ENCODE peak calls at places on chromosomes 16 and 17, in five cellular contexts. One of them, this sample, is unnamed.

GRCh38 chr17:27811961-27812360 is 11.6 kb upstream of the NOS2 start:
- DNase-seq in hepatocyte: no peak
- DNase-seq in mesothelial cell of epicardium: no peak
- DNase-seq in endothelial cell of umbilical vein: no peak
- DNase-seq in AG04450: no peak
- DNase-seq in this sample: no peak

GRCh38 chr16:25905810-25906209 is 214.1 kb downstream of the HS3ST4 start:
- DNase-seq in hepatocyte: no peak
- DNase-seq in mesothelial cell of epicardium: no peak
- DNase-seq in endothelial cell of umbilical vein: no peak
- DNase-seq in AG04450: no peak
- DNase-seq in this sample: no peak

GRCh38 chr16:66902648-66903543 is 15.8 kb downstream of the CDH16 start:
- DNase-seq in hepatocyte: no peak
- DNase-seq in mesothelial cell of epicardium: no peak
- DNase-seq in endothelial cell of umbilical vein: no peak
- DNase-seq in AG04450: no peak
- DNase-seq in this sample: no peak

GRCh38 chr17:48577946-48578615 is at the start of gene HOXB4:
- DNase-seq in hepatocyte: peak
- DNase-seq in mesothelial cell of epicardium: peak
- DNase-seq in endothelial cell of umbilical vein: peak
- DNase-seq in AG04450: no peak
- DNase-seq in this sample: peak

GRCh38 chr17:28938552-28938951 is 12.8 kb downstream of the PHF12 start:
- DNase-seq in hepatocyte: no peak
- DNase-seq in mesothelial cell of epicardium: no peak
- DNase-seq in endothelial cell of umbilical vein: no peak
- DNase-seq in AG04450: no peak
- DNase-seq in this sample: no peak

GRCh38 chr17:43438626-43439529 is 40.1 kb downstream of the ARL4D start:
- DNase-seq in hepatocyte: no peak
- DNase-seq in mesothelial cell of epicardium: no peak
- DNase-seq in endothelial cell of umbilical vein: no peak
- DNase-seq in AG04450: no peak
- DNase-seq in this sample: no peak

GRCh38 chr16:21167360-21167759 is 8.9 kb downstream of the LDAF1 start:
- DNase-seq in hepatocyte: no peak
- DNase-seq in mesothelial cell of epicardium: no peak
- DNase-seq in endothelial cell of umbilical vein: no peak
- DNase-seq in AG04450: peak
- DNase-seq in this sample: no peak

GRCh38 chr16:22001591-22001990 is 675 bp upstream of the PDZD9 start:
- DNase-seq in hepatocyte: no peak
- DNase-seq in mesothelial cell of epicardium: no peak
- DNase-seq in endothelial cell of umbilical vein: no peak
- DNase-seq in AG04450: peak
- DNase-seq in this sample: no peak

GRCh38 chr16:31187808-31188189 is 7.9 kb downstream of the FUS start:
- DNase-seq in hepatocyte: no peak
- DNase-seq in mesothelial cell of epicardium: no peak
- DNase-seq in endothelial cell of umbilical vein: no peak
- DNase-seq in AG04450: no peak
- DNase-seq in this sample: no peak

GRCh38 chr16:57694556-57695377 is at the start of gene DRC7:
- DNase-seq in hepatocyte: peak
- DNase-seq in mesothelial cell of epicardium: no peak
- DNase-seq in endothelial cell of umbilical vein: peak
- DNase-seq in AG04450: no peak
- DNase-seq in this sample: peak

GRCh38 chr17:75910699-75911098 is 6.0 kb upstream of the MRPL38 start:
- DNase-seq in hepatocyte: peak
- DNase-seq in mesothelial cell of epicardium: no peak
- DNase-seq in endothelial cell of umbilical vein: no peak
- DNase-seq in AG04450: no peak
- DNase-seq in this sample: peak

GRCh38 chr17:18980682-18981384 is 23.7 kb downstream of the FAM83G start:
- DNase-seq in hepatocyte: no peak
- DNase-seq in mesothelial cell of epicardium: no peak
- DNase-seq in endothelial cell of umbilical vein: no peak
- DNase-seq in AG04450: no peak
- DNase-seq in this sample: peak

GRCh38 chr17:20996724-20997615 is 45.8 kb downstream of the USP22 start:
- DNase-seq in hepatocyte: peak
- DNase-seq in mesothelial cell of epicardium: no peak
- DNase-seq in endothelial cell of umbilical vein: no peak
- DNase-seq in AG04450: no peak
- DNase-seq in this sample: no peak

GRCh38 chr17:41415833-41416335 is 8.5 kb downstream of the KRT37 start:
- DNase-seq in hepatocyte: peak
- DNase-seq in mesothelial cell of epicardium: no peak
- DNase-seq in endothelial cell of umbilical vein: no peak
- DNase-seq in AG04450: no peak
- DNase-seq in this sample: no peak

GRCh38 chr16:58110590-58111330 is 18.4 kb downstream of the CFAP20 start:
- DNase-seq in hepatocyte: no peak
- DNase-seq in mesothelial cell of epicardium: no peak
- DNase-seq in endothelial cell of umbilical vein: no peak
- DNase-seq in AG04450: no peak
- DNase-seq in this sample: no peak

GRCh38 chr16:74896389-74897370 is 88.2 kb downstream of the WDR59 start:
- DNase-seq in hepatocyte: no peak
- DNase-seq in mesothelial cell of epicardium: no peak
- DNase-seq in endothelial cell of umbilical vein: no peak
- DNase-seq in AG04450: no peak
- DNase-seq in this sample: no peak

GRCh38 chr17:13230908-13231307 is 213.1 kb upstream of the ELAC2 start:
- DNase-seq in hepatocyte: no peak
- DNase-seq in mesothelial cell of epicardium: no peak
- DNase-seq in endothelial cell of umbilical vein: no peak
- DNase-seq in AG04450: no peak
- DNase-seq in this sample: no peak

GRCh38 chr16:58628845-58629680 is 563 bp downstream of the CNOT1 start:
- DNase-seq in hepatocyte: peak
- DNase-seq in mesothelial cell of epicardium: peak
- DNase-seq in endothelial cell of umbilical vein: peak
- DNase-seq in AG04450: peak
- DNase-seq in this sample: peak

GRCh38 chr17:75565066-75565465 is 22.5 kb upstream of the MYO15B start:
- DNase-seq in hepatocyte: peak
- DNase-seq in mesothelial cell of epicardium: no peak
- DNase-seq in endothelial cell of umbilical vein: no peak
- DNase-seq in AG04450: no peak
- DNase-seq in this sample: no peak

GRCh38 chr17:29376667-29377268 is 13.4 kb upstream of the TAOK1 start:
- DNase-seq in hepatocyte: peak
- DNase-seq in mesothelial cell of epicardium: no peak
- DNase-seq in endothelial cell of umbilical vein: no peak
- DNase-seq in AG04450: peak
- DNase-seq in this sample: peak

GRCh38 chr17:7136266-7136877 is 21.8 kb upstream of the ASGR2 start:
- DNase-seq in hepatocyte: peak
- DNase-seq in mesothelial cell of epicardium: peak
- DNase-seq in endothelial cell of umbilical vein: peak
- DNase-seq in AG04450: peak
- DNase-seq in this sample: peak

GRCh38 chr17:16521070-16521727 is 29.2 kb upstream of the LRRC75A start:
- DNase-seq in hepatocyte: peak
- DNase-seq in mesothelial cell of epicardium: peak
- DNase-seq in endothelial cell of umbilical vein: peak
- DNase-seq in AG04450: peak
- DNase-seq in this sample: peak

GRCh38 chr16:81616321-81617020 is 162.6 kb upstream of the PLCG2 start:
- DNase-seq in hepatocyte: peak
- DNase-seq in mesothelial cell of epicardium: no peak
- DNase-seq in endothelial cell of umbilical vein: peak
- DNase-seq in AG04450: no peak
- DNase-seq in this sample: peak

GRCh38 chr16:35664091-35664693 is 2204.8 kb downstream of the TP53TG3F start:
- DNase-seq in hepatocyte: no peak
- DNase-seq in mesothelial cell of epicardium: no peak
- DNase-seq in endothelial cell of umbilical vein: no peak
- DNase-seq in AG04450: no peak
- DNase-seq in this sample: no peak

GRCh38 chr17:15965510-15965909 is 20.6 kb downstream of the ADORA2B start:
- DNase-seq in hepatocyte: no peak
- DNase-seq in mesothelial cell of epicardium: no peak
- DNase-seq in endothelial cell of umbilical vein: no peak
- DNase-seq in AG04450: no peak
- DNase-seq in this sample: no peak

GRCh38 chr16:30636599-30636998 is 14.2 kb upstream of the PRR14 start:
- DNase-seq in hepatocyte: no peak
- DNase-seq in mesothelial cell of epicardium: no peak
- DNase-seq in endothelial cell of umbilical vein: no peak
- DNase-seq in AG04450: no peak
- DNase-seq in this sample: no peak

GRCh38 chr17:57697891-57698708 is 47.0 kb downstream of the CCDC182 start:
- DNase-seq in hepatocyte: no peak
- DNase-seq in mesothelial cell of epicardium: no peak
- DNase-seq in endothelial cell of umbilical vein: no peak
- DNase-seq in AG04450: no peak
- DNase-seq in this sample: no peak

GRCh38 chr17:57696050-57696449 is 49.0 kb downstream of the CCDC182 start:
- DNase-seq in hepatocyte: no peak
- DNase-seq in mesothelial cell of epicardium: no peak
- DNase-seq in endothelial cell of umbilical vein: no peak
- DNase-seq in AG04450: no peak
- DNase-seq in this sample: no peak

GRCh38 chr17:57694051-57694450 is 51.0 kb downstream of the CCDC182 start:
- DNase-seq in hepatocyte: no peak
- DNase-seq in mesothelial cell of epicardium: no peak
- DNase-seq in endothelial cell of umbilical vein: no peak
- DNase-seq in AG04450: no peak
- DNase-seq in this sample: no peak

GRCh38 chr17:57699751-57700186 is 45.3 kb downstream of the CCDC182 start:
- DNase-seq in hepatocyte: no peak
- DNase-seq in mesothelial cell of epicardium: no peak
- DNase-seq in endothelial cell of umbilical vein: no peak
- DNase-seq in AG04450: no peak
- DNase-seq in this sample: peak

GRCh38 chr17:57697197-57697596 is 47.9 kb downstream of the CCDC182 start:
- DNase-seq in hepatocyte: no peak
- DNase-seq in mesothelial cell of epicardium: no peak
- DNase-seq in endothelial cell of umbilical vein: no peak
- DNase-seq in AG04450: no peak
- DNase-seq in this sample: no peak
- TF ChIP-seq CTCF in hepatocyte: no peak
- TF ChIP-seq CTCF in mesothelial cell of epicardium: no peak
- TF ChIP-seq CTCF in endothelial cell of umbilical vein: no peak
- TF ChIP-seq CTCF in AG04450: no peak
- TF ChIP-seq CTCF in this sample: no peak

GRCh38 chr17:82055023-82055964 is 3.6 kb downstream of the GPS1 start:
- DNase-seq in hepatocyte: no peak
- DNase-seq in mesothelial cell of epicardium: no peak
- DNase-seq in endothelial cell of umbilical vein: no peak
- DNase-seq in AG04450: no peak
- DNase-seq in this sample: no peak
- TF ChIP-seq CTCF in hepatocyte: no peak
- TF ChIP-seq CTCF in mesothelial cell of epicardium: no peak
- TF ChIP-seq CTCF in endothelial cell of umbilical vein: no peak
- TF ChIP-seq CTCF in AG04450: no peak
- TF ChIP-seq CTCF in this sample: no peak

GRCh38 chr16:1345651-1346421 is 5.8 kb downstream of the TSR3 start:
- DNase-seq in hepatocyte: no peak
- DNase-seq in mesothelial cell of epicardium: no peak
- DNase-seq in endothelial cell of umbilical vein: no peak
- DNase-seq in AG04450: no peak
- DNase-seq in this sample: no peak

GRCh38 chr16:1345087-1345486 is 6.6 kb downstream of the TSR3 start:
- DNase-seq in hepatocyte: no peak
- DNase-seq in mesothelial cell of epicardium: no peak
- DNase-seq in endothelial cell of umbilical vein: no peak
- DNase-seq in AG04450: no peak
- DNase-seq in this sample: no peak

GRCh38 chr16:1347962-1348361 is 3.7 kb downstream of the TSR3 start:
- DNase-seq in hepatocyte: no peak
- DNase-seq in mesothelial cell of epicardium: no peak
- DNase-seq in endothelial cell of umbilical vein: no peak
- DNase-seq in AG04450: no peak
- DNase-seq in this sample: no peak

GRCh38 chr16:1347286-1347855 is 4.3 kb downstream of the TSR3 start:
- DNase-seq in hepatocyte: no peak
- DNase-seq in mesothelial cell of epicardium: no peak
- DNase-seq in endothelial cell of umbilical vein: no peak
- DNase-seq in AG04450: no peak
- DNase-seq in this sample: no peak

DNA sequence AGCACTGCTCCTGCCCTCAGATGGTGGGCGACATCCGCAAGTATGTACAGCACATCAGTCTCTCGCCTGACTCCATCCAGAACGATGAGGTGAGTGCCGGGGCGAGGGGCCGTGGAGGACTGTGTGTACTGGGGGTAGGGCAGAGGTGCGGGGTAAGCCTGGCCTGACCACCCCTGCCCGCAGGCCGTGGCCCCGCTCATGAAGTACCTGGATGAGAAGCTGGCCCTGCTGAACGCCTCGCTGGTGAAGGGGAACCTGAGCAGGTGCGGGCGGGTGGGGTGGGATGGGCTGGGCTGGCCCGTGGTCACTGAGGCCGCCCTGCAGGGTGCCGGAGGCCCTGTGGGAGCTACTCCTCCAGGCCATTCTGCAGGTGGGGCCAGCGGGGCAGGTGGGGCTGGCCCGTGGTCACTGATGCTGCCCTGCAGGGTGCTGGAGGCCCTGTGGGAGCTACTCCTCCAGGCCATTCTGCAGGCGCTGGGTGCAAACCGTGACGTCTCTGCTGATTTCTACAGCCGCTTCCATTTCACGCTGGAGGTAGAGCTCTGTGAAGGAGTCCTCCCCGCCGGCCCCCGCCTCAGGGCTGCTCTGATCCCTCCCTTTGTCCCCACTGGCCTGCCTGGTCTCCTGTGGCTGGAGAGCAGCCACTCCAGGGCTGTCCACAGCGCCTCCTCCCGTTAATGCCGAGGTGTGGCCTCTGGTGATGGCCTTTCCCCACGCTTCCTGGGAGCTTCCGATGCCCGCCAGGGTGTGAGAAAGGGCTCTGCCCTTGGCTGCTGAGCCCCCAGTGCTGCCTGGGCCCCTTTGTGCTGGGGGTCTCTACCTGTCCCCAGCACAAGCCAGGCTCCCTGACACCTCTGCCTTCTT is 5.0 kb downstream of the TSR3 start:
- DNase-seq in hepatocyte: no peak
- DNase-seq in mesothelial cell of epicardium: no peak
- DNase-seq in endothelial cell of umbilical vein: no peak
- DNase-seq in AG04450: no peak
- DNase-seq in this sample: no peak
- TF ChIP-seq CTCF in hepatocyte: no peak
- TF ChIP-seq CTCF in mesothelial cell of epicardium: no peak
- TF ChIP-seq CTCF in endothelial cell of umbilical vein: no peak
- TF ChIP-seq CTCF in AG04450: no peak
- TF ChIP-seq CTCF in this sample: no peak

DNA sequence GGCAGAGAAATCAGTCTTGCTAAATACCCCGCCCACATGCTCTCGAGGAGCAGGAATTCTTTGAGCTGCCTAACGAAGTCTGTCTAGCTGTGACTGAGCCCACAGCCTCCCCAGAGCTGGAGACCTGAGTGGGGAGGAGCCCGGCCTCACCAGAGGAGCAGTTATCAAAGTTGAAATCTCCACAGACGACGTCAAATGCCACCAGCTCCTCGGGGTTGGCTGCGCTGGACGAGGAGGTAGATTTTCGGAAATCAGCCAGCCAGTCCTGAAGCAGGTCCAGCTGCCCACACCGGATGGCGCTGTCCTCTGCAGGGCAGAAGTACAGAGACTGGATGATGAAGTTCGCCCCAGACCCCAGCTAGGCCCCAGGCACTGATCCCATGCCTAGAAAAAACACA is 53.8 kb downstream of the PRMT7 start:
- DNase-seq in hepatocyte: no peak
- DNase-seq in mesothelial cell of epicardium: no peak
- DNase-seq in endothelial cell of umbilical vein: no peak
- DNase-seq in AG04450: no peak
- DNase-seq in this sample: no peak
- TF ChIP-seq CTCF in hepatocyte: peak
- TF ChIP-seq CTCF in mesothelial cell of epicardium: no peak
- TF ChIP-seq CTCF in endothelial cell of umbilical vein: no peak
- TF ChIP-seq CTCF in AG04450: peak
- TF ChIP-seq CTCF in this sample: no peak